ENCODE peak calls at places on chromosome 12, in nine cellular contexts. Q is PC-3, E is HCT116, A is astrocyte, C is mammary epithelial cell, P is GM12878, K is neural progenitor cell, O is HepG2, U is GM23338. V is an unnamed sample.

GRCh38 chr12:89573081-89573810 is 47.4 kb upstream of the POC1B start:
- DNase-seq in Q (no peak), E (no peak), A (peak), C (no peak), P (no peak), K (no peak), O (no peak), U (no peak), V (peak)

GRCh38 chr12:52789637-52790426 is 6.1 kb downstream of the KRT3 start:
- DNase-seq in Q (no peak), E (no peak), A (no peak), C (no peak), P (no peak), K (no peak), O (no peak), U (peak), V (no peak)

GRCh38 chr12:72072613-72073212 is 134.1 kb downstream of the TPH2 start:
- DNase-seq in Q (no peak), E (no peak), A (no peak), C (peak), P (no peak), K (no peak), O (no peak), U (no peak), V (no peak)

GRCh38 chr12:13278249-13278787 is 81.8 kb downstream of the EMP1 start:
- DNase-seq in Q (peak), E (peak), A (peak), C (peak), P (no peak), K (peak), O (peak), U (peak), V (peak)

GRCh38 chr12:52241205-52241842 is 8.3 kb downstream of the KRT7 start:
- DNase-seq in Q (peak), E (no peak), A (no peak), C (no peak), P (no peak), K (no peak), O (no peak), U (peak), V (no peak)

GRCh38 chr12:65878540-65878939 is 54.3 kb downstream of the HMGA2 start:
- DNase-seq in Q (peak), E (no peak), A (peak), C (no peak), P (no peak), K (peak), O (no peak), U (peak), V (peak)

GRCh38 chr12:12734054-12734453 is 16.9 kb downstream of the CDKN1B start:
- DNase-seq in Q (no peak), E (no peak), A (peak), C (no peak), P (no peak), K (no peak), O (no peak), U (no peak), V (peak)

GRCh38 chr12:109740694-109741245 is 27.1 kb downstream of the FAM222A start:
- DNase-seq in Q (no peak), E (no peak), A (no peak), C (no peak), P (no peak), K (no peak), O (no peak), U (no peak), V (no peak)

GRCh38 chr12:119594772-119595445 is 1.3 kb downstream of the TMEM233 start:
- DNase-seq in Q (no peak), E (no peak), A (peak), C (no peak), P (no peak), K (peak), O (no peak), U (peak), V (peak)

GRCh38 chr12:15752780-15753179 is 36.4 kb downstream of the EPS8 start:
- DNase-seq in Q (no peak), E (no peak), A (peak), C (no peak), P (no peak), K (no peak), O (no peak), U (no peak), V (peak)

GRCh38 chr12:12883369-12884001 is 7.9 kb upstream of the GPRC5A start:
- DNase-seq in Q (peak), E (no peak), A (peak), C (peak), P (no peak), K (no peak), O (peak), U (no peak), V (peak)

GRCh38 chr12:31035944-31036665 is 37.6 kb upstream of the DDX11 start:
- DNase-seq in Q (peak), E (no peak), A (peak), C (no peak), P (no peak), K (no peak), O (no peak), U (no peak), V (peak)

DNA sequence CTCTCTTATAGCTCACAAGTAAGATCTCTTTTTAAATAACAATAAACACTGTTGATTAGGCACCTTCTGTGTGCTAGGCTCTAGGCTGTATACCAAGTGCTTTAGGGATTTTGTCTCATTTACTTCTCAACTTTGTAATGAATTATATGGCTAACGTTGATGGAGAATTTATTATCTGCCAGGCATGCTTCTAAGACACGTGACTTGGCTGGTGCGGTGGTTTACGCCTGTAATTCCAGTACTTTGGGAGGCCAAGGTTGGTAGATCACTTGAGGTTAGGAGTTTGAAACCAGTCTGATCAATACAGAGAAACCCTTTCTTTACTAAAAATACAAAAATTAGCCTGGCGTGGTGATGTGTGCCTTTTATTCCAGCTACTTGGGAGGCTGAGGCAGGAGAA is 1202.8 kb upstream of the TMEM132C start:
- DNase-seq in Q (no peak), E (no peak), A (no peak), C (no peak), P (no peak), K (no peak), O (no peak), U (no peak), V (no peak)
- H3K4me2 ChIP-seq in Q (peak), E (no peak), A (no peak), C (no peak), P (no peak), K (no peak), O (no peak), U (no peak), V (no peak)

GRCh38 chr12:18752947-18753346 is 15.0 kb downstream of the CAPZA3 start:
- DNase-seq in Q (no peak), E (no peak), A (no peak), C (no peak), P (no peak), K (peak), O (no peak), U (peak), V (no peak)

GRCh38 chr12:18752280-18752920 is 14.5 kb downstream of the CAPZA3 start:
- DNase-seq in Q (peak), E (no peak), A (peak), C (no peak), P (no peak), K (peak), O (no peak), U (peak), V (peak)

GRCh38 chr12:18753481-18754117 is 15.7 kb downstream of the CAPZA3 start:
- DNase-seq in Q (no peak), E (no peak), A (no peak), C (no peak), P (no peak), K (peak), O (no peak), U (peak), V (peak)

GRCh38 chr12:18751866-18752265 is 13.9 kb downstream of the CAPZA3 start:
- DNase-seq in Q (no peak), E (no peak), A (no peak), C (no peak), P (no peak), K (no peak), O (no peak), U (no peak), V (no peak)

DNA sequence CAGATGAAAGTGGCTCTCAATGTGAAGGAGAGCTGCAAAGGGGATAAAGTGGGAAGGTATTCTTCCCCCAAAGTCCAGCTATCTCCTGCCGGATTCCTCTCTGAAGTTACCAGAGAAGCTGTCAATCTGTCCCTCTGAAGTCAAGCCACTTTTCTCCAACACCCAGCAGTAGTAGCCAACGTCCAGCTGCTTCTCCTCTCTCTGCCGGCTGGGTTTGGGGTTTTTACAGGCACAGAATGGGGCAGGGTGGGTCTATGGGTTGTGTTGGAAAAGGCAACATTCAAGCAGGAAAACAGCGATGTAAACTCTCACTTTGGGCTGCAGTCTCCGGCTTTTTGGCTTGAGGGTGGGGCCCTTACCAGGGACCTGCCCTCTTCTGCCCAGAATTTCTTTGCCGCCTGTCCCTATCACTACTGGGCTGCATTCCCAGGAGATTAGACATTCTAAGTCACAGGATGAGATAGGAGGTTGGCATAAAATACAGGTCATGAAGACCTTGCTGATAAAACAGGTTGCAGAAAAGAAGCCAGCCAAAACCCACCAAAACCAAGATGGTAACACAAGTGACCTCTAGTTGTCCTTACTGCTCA is 16.3 kb downstream of the CAPZA3 start:
- DNase-seq in Q (no peak), E (no peak), A (no peak), C (no peak), P (no peak), K (peak), O (no peak), U (no peak), V (no peak)
- H3K4me3 ChIP-seq in Q (no peak), E (no peak), A (no peak), C (no peak), P (no peak), K (peak), O (no peak), U (no peak), V (no peak)

GRCh38 chr12:132189378-132190011 is 45.2 kb downstream of the NOC4L start:
- DNase-seq in Q (peak), E (peak), A (peak), C (peak), P (peak), K (peak), O (no peak), U (peak), V (peak)
- TF ChIP-seq EZH2 in Q (no peak), E (no peak), A (peak), C (no peak), P (no peak), K (peak), O (no peak), U (no peak), V (no peak)

GRCh38 chr12:32669584-32669983 is 9.5 kb upstream of the DNM1L start:
- DNase-seq in Q (no peak), E (no peak), A (no peak), C (no peak), P (no peak), K (no peak), O (no peak), U (no peak), V (no peak)

GRCh38 chr12:32666510-32666909 is 12.6 kb upstream of the DNM1L start:
- DNase-seq in Q (peak), E (no peak), A (no peak), C (no peak), P (no peak), K (no peak), O (no peak), U (no peak), V (peak)

DNA sequence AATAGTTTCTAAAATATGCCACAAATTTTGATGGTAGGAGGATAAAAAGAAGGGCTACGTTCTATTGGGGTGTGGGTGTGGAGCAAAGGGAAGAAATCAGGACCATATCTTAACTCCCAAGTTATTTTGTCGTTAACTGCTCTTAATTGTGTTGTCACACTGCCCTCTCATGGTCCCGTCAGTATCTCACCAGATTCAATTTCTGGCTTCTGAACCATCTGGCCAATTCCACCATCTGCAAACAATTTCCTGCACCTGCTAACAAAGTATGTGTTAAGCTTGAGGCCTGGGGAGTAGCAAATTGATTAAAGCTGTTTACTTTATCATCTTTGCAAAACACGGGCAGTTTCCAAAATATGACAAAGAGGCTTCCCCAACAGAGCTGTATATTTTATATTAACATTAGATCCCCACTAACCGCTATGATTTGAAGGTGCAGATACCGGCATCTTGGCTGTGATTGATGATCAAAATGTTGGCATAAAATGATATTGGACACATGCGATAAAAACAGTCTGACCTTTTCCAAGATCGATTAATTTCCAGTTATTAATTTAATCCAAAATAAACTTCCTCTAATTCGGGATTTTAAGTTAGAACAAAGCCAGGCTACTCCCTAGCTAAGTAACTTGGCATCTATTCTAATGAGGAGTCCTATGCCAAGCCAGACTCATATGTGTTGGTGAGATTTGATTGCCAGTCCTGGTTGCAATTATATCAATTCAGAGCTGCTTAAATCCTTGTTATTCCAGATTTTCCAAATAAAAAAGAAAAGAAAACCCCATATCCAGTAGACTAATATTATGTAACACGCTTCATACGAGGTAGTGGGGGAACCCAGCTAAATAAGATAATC is 6.9 kb upstream of the DNM1L start:
- DNase-seq in Q (peak), E (peak), A (peak), C (peak), P (no peak), K (peak), O (peak), U (peak), V (peak)
- H3K4me2 ChIP-seq in Q (no peak), E (no peak), A (no peak), C (no peak), P (no peak), K (no peak), O (no peak), U (no peak), V (no peak)

GRCh38 chr12:92458996-92459395 is 243.8 kb upstream of the PLEKHG7 start:
- DNase-seq in Q (no peak), E (no peak), A (no peak), C (no peak), P (no peak), K (no peak), O (no peak), U (no peak), V (no peak)

GRCh38 chr12:92462527-92462926 is 240.3 kb upstream of the PLEKHG7 start:
- DNase-seq in Q (no peak), E (no peak), A (no peak), C (no peak), P (no peak), K (no peak), O (no peak), U (no peak), V (no peak)

GRCh38 chr12:92464911-92465310 is 237.9 kb upstream of the PLEKHG7 start:
- DNase-seq in Q (no peak), E (no peak), A (no peak), C (no peak), P (no peak), K (no peak), O (no peak), U (peak), V (no peak)

GRCh38 chr12:92463171-92463570 is 239.6 kb upstream of the PLEKHG7 start:
- DNase-seq in Q (no peak), E (no peak), A (no peak), C (no peak), P (no peak), K (no peak), O (no peak), U (no peak), V (no peak)

DNA sequence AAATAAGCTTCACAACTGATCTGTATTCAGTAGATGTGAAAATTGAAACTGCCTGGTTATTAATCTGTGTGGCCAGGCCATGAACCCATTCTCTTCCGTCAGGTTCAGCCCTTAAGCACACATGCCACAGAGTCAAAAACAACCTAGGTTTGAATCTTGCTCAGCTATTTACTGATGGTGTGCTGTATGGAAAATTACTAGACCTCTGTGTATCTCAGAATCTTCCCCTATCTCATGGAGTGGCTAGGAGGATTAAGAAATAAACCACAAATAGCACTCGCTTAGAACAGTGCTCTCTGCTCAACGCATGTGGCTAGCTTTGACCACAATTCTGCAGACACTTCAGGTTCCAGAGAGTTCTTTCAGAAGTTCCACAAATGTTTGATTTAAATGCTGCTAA is 240.7 kb upstream of the PLEKHG7 start:
- DNase-seq in Q (no peak), E (no peak), A (peak), C (no peak), P (peak), K (no peak), O (peak), U (no peak), V (peak)
- H3K4me3 ChIP-seq in Q (no peak), E (no peak), A (no peak), C (no peak), P (no peak), K (no peak), O (no peak), U (no peak), V (no peak)

GRCh38 chr12:57755454-57756372 is 810 bp downstream of the MARCHF9 start:
- DNase-seq in Q (peak), E (no peak), A (no peak), C (no peak), P (no peak), K (peak), O (no peak), U (peak), V (no peak)
- TF ChIP-seq EZH2 in Q (no peak), E (no peak), A (peak), C (no peak), P (no peak), K (no peak), O (no peak), U (no peak), V (peak)

GRCh38 chr12:3035815-3036702 is 41.1 kb upstream of the TSPAN9 start:
- DNase-seq in Q (no peak), E (no peak), A (no peak), C (no peak), P (no peak), K (peak), O (no peak), U (peak), V (peak)
- H3K4me2 ChIP-seq in Q (no peak), E (no peak), A (no peak), C (no peak), P (no peak), K (no peak), O (no peak), U (no peak), V (no peak)

V was measured in fibroblast of lung.